ENCODE peak calls at places on chromosomes 3 and 15, in six cellular contexts. G is neuronal stem cell; Q is DMS153; E is activated CD8-positive, alpha-beta T cell treated with anti-CD3 and anti-CD28 coated beads for 36 hours; O is progenitor cell of endocrine pancreas; D is hippocampal formation. W is an unnamed sample.

GRCh38 chr3:106004841-106005240 is 136.0 kb upstream of the CBLB start:
- DNase-seq in Q (no peak), O (no peak), E (no peak), G (no peak), D (no peak), W (no peak)

GRCh38 chr3:185537369-185537970 is 14.9 kb downstream of the LIPH start:
- DNase-seq in O (no peak), E (peak; percentile 50), G (no peak), Q (peak; percentile 44), D (no peak), W (no peak)

GRCh38 chr3:69092030-69092513 is 7.3 kb downstream of the ARL6IP5 start:
- DNase-seq in Q (no peak), E (peak; percentile 43), D (peak; percentile 22), O (no peak), G (no peak), W (peak; percentile 25)

GRCh38 chr3:79724206-79724605 is 43.6 kb downstream of the ROBO1 start:
- DNase-seq in O (no peak), G (no peak), Q (no peak), E (no peak), D (no peak), W (no peak)

GRCh38 chr3:27114684-27115083 is 254.5 kb downstream of the NEK10 start:
- DNase-seq in O (no peak), E (no peak), G (no peak), D (no peak), Q (no peak), W (no peak)

GRCh38 chr3:110419571-110419970 is 652.0 kb upstream of the NECTIN3 start:
- DNase-seq in Q (no peak), O (no peak), D (no peak), E (no peak), G (no peak), W (no peak)

GRCh38 chr15:73907018-73907394 is 19.3 kb upstream of the LOXL1 start:
- DNase-seq in E (no peak), Q (no peak), O (no peak), D (no peak), G (no peak), W (no peak)

GRCh38 chr3:38555926-38556325 is 59.8 kb downstream of the EXOG start:
- DNase-seq in Q (no peak), G (no peak), O (no peak), D (no peak), E (no peak), W (no peak)

GRCh38 chr3:171462224-171462623 is 2.0 kb upstream of the TNIK start:
- DNase-seq in O (no peak), E (peak; percentile 46), G (no peak), Q (no peak), D (no peak), W (no peak)

GRCh38 chr3:119187266-119187665 is 13.9 kb downstream of the UPK1B start:
- DNase-seq in D (no peak), E (no peak), O (no peak), G (no peak), Q (no peak), W (no peak)

GRCh38 chr3:110391640-110392395 is 679.8 kb upstream of the NECTIN3 start:
- DNase-seq in D (no peak), O (no peak), E (no peak), G (no peak), Q (no peak), W (no peak)

GRCh38 chr3:48425281-48425812 is 4.5 kb downstream of the PLXNB1 start:
- DNase-seq in D (peak; percentile 66), G (no peak), Q (no peak), O (no peak), E (no peak), W (peak; percentile 70)

GRCh38 chr3:55911256-55911655 is 424.1 kb upstream of the WNT5A start:
- DNase-seq in Q (no peak), O (no peak), E (no peak), G (no peak), D (no peak), W (no peak)

GRCh38 chr3:31567036-31567435 is 34.3 kb downstream of the STT3B start:
- DNase-seq in G (no peak), O (no peak), D (no peak), Q (no peak), E (peak; percentile 58), W (no peak)

GRCh38 chr3:143412084-143412483 is 292.5 kb downstream of the CHST2 start:
- DNase-seq in Q (no peak), G (no peak), D (no peak), O (no peak), E (no peak), W (no peak)

GRCh38 chr3:190000861-190001196 is 119.9 kb downstream of the P3H2 start:
- DNase-seq in Q (no peak), G (no peak), O (no peak), D (no peak), E (no peak), W (no peak)

GRCh38 chr15:79608041-79608440 is 175.9 kb downstream of the MINAR1 start:
- DNase-seq in O (no peak), D (no peak), E (no peak), G (no peak), Q (no peak), W (no peak)

GRCh38 chr3:5122741-5123706 is 932 bp downstream of the ARL8B start:
- DNase-seq in Q (no peak), O (no peak), G (peak; percentile 48), D (no peak), E (no peak), W (peak; percentile 18)

GRCh38 chr3:138696661-138697370 is 88.2 kb downstream of the FAIM start:
- DNase-seq in O (no peak), D (no peak), Q (no peak), G (no peak), E (no peak), W (no peak)

GRCh38 chr3:13459605-13460340 is 20.3 kb upstream of the HDAC11 start:
- DNase-seq in O (no peak), Q (no peak), D (no peak), E (no peak), G (no peak), W (no peak)

GRCh38 chr3:64111083-64111482 is 87.8 kb upstream of the PSMD6 start:
- DNase-seq in G (no peak), E (no peak), O (no peak), D (no peak), Q (no peak), W (no peak)

GRCh38 chr15:33169625-33170024 is 24.9 kb downstream of the FMN1 start:
- DNase-seq in G (no peak), D (no peak), E (no peak), Q (no peak), O (no peak), W (no peak)

GRCh38 chr15:52331490-52332240 is 36.1 kb upstream of the MYO5C start:
- DNase-seq in Q (no peak), D (peak; percentile 15), O (no peak), G (no peak), E (peak; percentile 75), W (no peak)

GRCh38 chr3:81910244-81910852 is 148.9 kb upstream of the GBE1 start:
- DNase-seq in E (peak; percentile 19), G (peak; percentile 26), O (no peak), D (no peak), Q (no peak), W (peak; percentile 3)

GRCh38 chr3:157088506-157089454 is 71.2 kb downstream of the CCNL1 start:
- DNase-seq in O (peak; percentile 93), E (peak; percentile 97), G (peak; percentile 94), Q (no peak), D (no peak), W (no peak)

GRCh38 chr3:66910721-66911120 is 87.4 kb upstream of the KBTBD8 start:
- DNase-seq in G (no peak), E (no peak), O (no peak), D (no peak), Q (no peak), W (no peak)

GRCh38 chr3:16064660-16065414 is 109.6 kb upstream of the GALNT15 start:
- DNase-seq in D (peak; percentile 76), E (peak; percentile 18), O (no peak), G (no peak), Q (no peak), W (peak; percentile 30)

GRCh38 chr3:184230603-184231528 is 1.5 kb downstream of the VWA5B2 start:
- DNase-seq in O (no peak), E (no peak), D (no peak), G (no peak), Q (peak; percentile 46), W (no peak)

W was measured in hypothalamus.